ENCODE peak calls at places on chromosomes 3 and 15, in eight cellular contexts. One of them, this sample, is unnamed.

GRCh38 chr3:13229291-13229949 is 156.2 kb upstream of the IQSEC1 start:
- DNase-seq in BJ: no peak
- DNase-seq in iris pigment epithelial cell: peak
- DNase-seq in pancreas: no peak
- DNase-seq in GM23248: peak
- DNase-seq in activated naive CD4-positive, alpha-beta T cell treated with anti-CD3 and anti-CD28 coated beads for 36 hours: peak
- DNase-seq in activated CD4-positive, alpha-beta T cell treated with anti-CD3 and anti-CD28 coated beads for 48 hours: peak
- DNase-seq in AG20443: no peak
- DNase-seq in this sample: peak

GRCh38 chr15:78977091-78977571 is 32.3 kb upstream of the CTSH start:
- DNase-seq in BJ: no peak
- DNase-seq in iris pigment epithelial cell: no peak
- DNase-seq in pancreas: no peak
- DNase-seq in GM23248: no peak
- DNase-seq in activated naive CD4-positive, alpha-beta T cell treated with anti-CD3 and anti-CD28 coated beads for 36 hours: no peak
- DNase-seq in activated CD4-positive, alpha-beta T cell treated with anti-CD3 and anti-CD28 coated beads for 48 hours: no peak
- DNase-seq in AG20443: no peak
- DNase-seq in this sample: no peak

GRCh38 chr3:21462151-21462550 is 288.9 kb downstream of the ZNF385D start:
- DNase-seq in BJ: no peak
- DNase-seq in iris pigment epithelial cell: no peak
- DNase-seq in pancreas: no peak
- DNase-seq in GM23248: peak
- DNase-seq in activated naive CD4-positive, alpha-beta T cell treated with anti-CD3 and anti-CD28 coated beads for 36 hours: no peak
- DNase-seq in activated CD4-positive, alpha-beta T cell treated with anti-CD3 and anti-CD28 coated beads for 48 hours: no peak
- DNase-seq in AG20443: peak
- DNase-seq in this sample: peak

GRCh38 chr15:72236381-72237285 is 5.6 kb upstream of the PKM start:
- DNase-seq in BJ: no peak
- DNase-seq in iris pigment epithelial cell: no peak
- DNase-seq in pancreas: no peak
- DNase-seq in GM23248: peak
- DNase-seq in activated naive CD4-positive, alpha-beta T cell treated with anti-CD3 and anti-CD28 coated beads for 36 hours: no peak
- DNase-seq in activated CD4-positive, alpha-beta T cell treated with anti-CD3 and anti-CD28 coated beads for 48 hours: no peak
- DNase-seq in AG20443: no peak
- DNase-seq in this sample: peak

GRCh38 chr3:177523991-177524438 is 326.7 kb upstream of the TBL1XR1 start:
- DNase-seq in BJ: no peak
- DNase-seq in iris pigment epithelial cell: peak
- DNase-seq in pancreas: no peak
- DNase-seq in GM23248: no peak
- DNase-seq in activated naive CD4-positive, alpha-beta T cell treated with anti-CD3 and anti-CD28 coated beads for 36 hours: no peak
- DNase-seq in activated CD4-positive, alpha-beta T cell treated with anti-CD3 and anti-CD28 coated beads for 48 hours: no peak
- DNase-seq in AG20443: no peak
- DNase-seq in this sample: peak

GRCh38 chr3:139052802-139053600 is 8.3 kb upstream of the PRR23C start:
- DNase-seq in BJ: no peak
- DNase-seq in iris pigment epithelial cell: no peak
- DNase-seq in pancreas: no peak
- DNase-seq in GM23248: no peak
- DNase-seq in activated naive CD4-positive, alpha-beta T cell treated with anti-CD3 and anti-CD28 coated beads for 36 hours: no peak
- DNase-seq in activated CD4-positive, alpha-beta T cell treated with anti-CD3 and anti-CD28 coated beads for 48 hours: no peak
- DNase-seq in AG20443: no peak
- DNase-seq in this sample: no peak

GRCh38 chr3:137906985-137907649 is 102.8 kb upstream of the CLDN18 start:
- DNase-seq in BJ: no peak
- DNase-seq in iris pigment epithelial cell: no peak
- DNase-seq in pancreas: no peak
- DNase-seq in GM23248: no peak
- DNase-seq in activated naive CD4-positive, alpha-beta T cell treated with anti-CD3 and anti-CD28 coated beads for 36 hours: no peak
- DNase-seq in activated CD4-positive, alpha-beta T cell treated with anti-CD3 and anti-CD28 coated beads for 48 hours: no peak
- DNase-seq in AG20443: no peak
- DNase-seq in this sample: no peak

GRCh38 chr15:100705065-100705464 is 102.7 kb downstream of the ASB7 start:
- DNase-seq in BJ: no peak
- DNase-seq in iris pigment epithelial cell: no peak
- DNase-seq in pancreas: no peak
- DNase-seq in GM23248: no peak
- DNase-seq in activated naive CD4-positive, alpha-beta T cell treated with anti-CD3 and anti-CD28 coated beads for 36 hours: no peak
- DNase-seq in activated CD4-positive, alpha-beta T cell treated with anti-CD3 and anti-CD28 coated beads for 48 hours: no peak
- DNase-seq in AG20443: no peak
- DNase-seq in this sample: no peak

GRCh38 chr15:36495464-36495863 is 84.0 kb upstream of the CDIN1 start:
- DNase-seq in BJ: no peak
- DNase-seq in iris pigment epithelial cell: no peak
- DNase-seq in pancreas: no peak
- DNase-seq in GM23248: no peak
- DNase-seq in activated naive CD4-positive, alpha-beta T cell treated with anti-CD3 and anti-CD28 coated beads for 36 hours: no peak
- DNase-seq in activated CD4-positive, alpha-beta T cell treated with anti-CD3 and anti-CD28 coated beads for 48 hours: no peak
- DNase-seq in AG20443: no peak
- DNase-seq in this sample: no peak

GRCh38 chr3:14336414-14337285 is 65.8 kb upstream of the SLC6A6 start:
- DNase-seq in BJ: no peak
- DNase-seq in iris pigment epithelial cell: no peak
- DNase-seq in pancreas: peak
- DNase-seq in GM23248: no peak
- DNase-seq in activated naive CD4-positive, alpha-beta T cell treated with anti-CD3 and anti-CD28 coated beads for 36 hours: no peak
- DNase-seq in activated CD4-positive, alpha-beta T cell treated with anti-CD3 and anti-CD28 coated beads for 48 hours: no peak
- DNase-seq in AG20443: no peak
- DNase-seq in this sample: no peak

GRCh38 chr15:38920966-38921365 is 356.4 kb upstream of the RASGRP1 start:
- DNase-seq in BJ: no peak
- DNase-seq in iris pigment epithelial cell: no peak
- DNase-seq in pancreas: no peak
- DNase-seq in GM23248: no peak
- DNase-seq in activated naive CD4-positive, alpha-beta T cell treated with anti-CD3 and anti-CD28 coated beads for 36 hours: no peak
- DNase-seq in activated CD4-positive, alpha-beta T cell treated with anti-CD3 and anti-CD28 coated beads for 48 hours: no peak
- DNase-seq in AG20443: no peak
- DNase-seq in this sample: no peak

GRCh38 chr3:414063-414462 is 217.5 kb downstream of the CHL1 start:
- DNase-seq in BJ: no peak
- DNase-seq in iris pigment epithelial cell: peak
- DNase-seq in pancreas: no peak
- DNase-seq in GM23248: peak
- DNase-seq in activated naive CD4-positive, alpha-beta T cell treated with anti-CD3 and anti-CD28 coated beads for 36 hours: no peak
- DNase-seq in activated CD4-positive, alpha-beta T cell treated with anti-CD3 and anti-CD28 coated beads for 48 hours: no peak
- DNase-seq in AG20443: no peak
- DNase-seq in this sample: peak

GRCh38 chr15:32029862-32030781 is at the start of gene CHRNA7:
- DNase-seq in BJ: no peak
- DNase-seq in iris pigment epithelial cell: peak
- DNase-seq in pancreas: peak
- DNase-seq in GM23248: peak
- DNase-seq in activated naive CD4-positive, alpha-beta T cell treated with anti-CD3 and anti-CD28 coated beads for 36 hours: peak
- DNase-seq in activated CD4-positive, alpha-beta T cell treated with anti-CD3 and anti-CD28 coated beads for 48 hours: peak
- DNase-seq in AG20443: peak
- DNase-seq in this sample: no peak

GRCh38 chr3:177823701-177824189 is 626.5 kb upstream of the TBL1XR1 start:
- DNase-seq in BJ: no peak
- DNase-seq in iris pigment epithelial cell: no peak
- DNase-seq in pancreas: no peak
- DNase-seq in GM23248: no peak
- DNase-seq in activated naive CD4-positive, alpha-beta T cell treated with anti-CD3 and anti-CD28 coated beads for 36 hours: no peak
- DNase-seq in activated CD4-positive, alpha-beta T cell treated with anti-CD3 and anti-CD28 coated beads for 48 hours: no peak
- DNase-seq in AG20443: no peak
- DNase-seq in this sample: no peak

GRCh38 chr3:141386611-141387110 is 18.4 kb downstream of the ZBTB38 start:
- DNase-seq in BJ: no peak
- DNase-seq in iris pigment epithelial cell: no peak
- DNase-seq in pancreas: no peak
- DNase-seq in GM23248: peak
- DNase-seq in activated naive CD4-positive, alpha-beta T cell treated with anti-CD3 and anti-CD28 coated beads for 36 hours: no peak
- DNase-seq in activated CD4-positive, alpha-beta T cell treated with anti-CD3 and anti-CD28 coated beads for 48 hours: no peak
- DNase-seq in AG20443: no peak
- DNase-seq in this sample: peak

GRCh38 chr3:42493126-42493797 is 9.2 kb upstream of the VIPR1 start:
- DNase-seq in BJ: no peak
- DNase-seq in iris pigment epithelial cell: no peak
- DNase-seq in pancreas: no peak
- DNase-seq in GM23248: no peak
- DNase-seq in activated naive CD4-positive, alpha-beta T cell treated with anti-CD3 and anti-CD28 coated beads for 36 hours: no peak
- DNase-seq in activated CD4-positive, alpha-beta T cell treated with anti-CD3 and anti-CD28 coated beads for 48 hours: no peak
- DNase-seq in AG20443: no peak
- DNase-seq in this sample: no peak

GRCh38 chr15:85646538-85647091 is 148.1 kb downstream of the KLHL25 start:
- DNase-seq in BJ: no peak
- DNase-seq in iris pigment epithelial cell: peak
- DNase-seq in pancreas: no peak
- DNase-seq in GM23248: peak
- DNase-seq in activated naive CD4-positive, alpha-beta T cell treated with anti-CD3 and anti-CD28 coated beads for 36 hours: peak
- DNase-seq in activated CD4-positive, alpha-beta T cell treated with anti-CD3 and anti-CD28 coated beads for 48 hours: peak
- DNase-seq in AG20443: peak
- DNase-seq in this sample: no peak

GRCh38 chr3:126965526-126966080 is 17.3 kb upstream of the PLXNA1 start:
- DNase-seq in BJ: no peak
- DNase-seq in iris pigment epithelial cell: no peak
- DNase-seq in pancreas: no peak
- DNase-seq in GM23248: no peak
- DNase-seq in activated naive CD4-positive, alpha-beta T cell treated with anti-CD3 and anti-CD28 coated beads for 36 hours: no peak
- DNase-seq in activated CD4-positive, alpha-beta T cell treated with anti-CD3 and anti-CD28 coated beads for 48 hours: no peak
- DNase-seq in AG20443: no peak
- DNase-seq in this sample: no peak

This sample was measured in fibroblast of the aortic adventitia.